ENCODE peak calls at places on chromosomes 1 and 21, in ten cellular contexts. One of them, this sample, is unnamed.
A peak's percentile ranks its signal among the peaks of the same experiment; 100 is the strongest.

GRCh38 chr1:29481031-29481430 is 244.7 kb downstream of the PTPRU start:
- DNase-seq in stimulated activated CD8-positive, alpha-beta memory T cell treated with anti-CD3 and anti-CD28 coated beads, Interleukin-12 subunit alpha, Interleukin-12 subunit beta, amount 100 ng/mL, for 1 hour: no peak
- DNase-seq in SHP77: no peak
- DNase-seq in activated effector memory CD4-positive, alpha-beta T cell treated with anti-CD3 and anti-CD28 coated beads, Interleukin-2, amount 50 U/mL, for 16 hours: peak; percentile 53
- DNase-seq in CD8-positive, alpha-beta T cell: no peak
- DNase-seq in dorsolateral prefrontal cortex: no peak
- DNase-seq in effector memory CD4-positive, alpha-beta T cell: no peak
- DNase-seq in activated naive CD8-positive, alpha-beta T cell treated with anti-CD3 and anti-CD28 coated beads, Interleukin-2, amount 50 U/mL, for 24 hours: no peak
- DNase-seq in endothelial cell: no peak
- DNase-seq in hepatic stellate cell: no peak
- DNase-seq in this sample: no peak

GRCh38 chr1:38115251-38115650 is 68.7 kb upstream of the POU3F1 start:
- DNase-seq in stimulated activated CD8-positive, alpha-beta memory T cell treated with anti-CD3 and anti-CD28 coated beads, Interleukin-12 subunit alpha, Interleukin-12 subunit beta, amount 100 ng/mL, for 1 hour: no peak
- DNase-seq in SHP77: no peak
- DNase-seq in activated effector memory CD4-positive, alpha-beta T cell treated with anti-CD3 and anti-CD28 coated beads, Interleukin-2, amount 50 U/mL, for 16 hours: no peak
- DNase-seq in CD8-positive, alpha-beta T cell: no peak
- DNase-seq in dorsolateral prefrontal cortex: no peak
- DNase-seq in effector memory CD4-positive, alpha-beta T cell: no peak
- DNase-seq in activated naive CD8-positive, alpha-beta T cell treated with anti-CD3 and anti-CD28 coated beads, Interleukin-2, amount 50 U/mL, for 24 hours: no peak
- DNase-seq in endothelial cell: no peak
- DNase-seq in hepatic stellate cell: no peak
- DNase-seq in this sample: no peak

GRCh38 chr1:154386643-154387352 is 18.3 kb upstream of the IL6R start:
- DNase-seq in stimulated activated CD8-positive, alpha-beta memory T cell treated with anti-CD3 and anti-CD28 coated beads, Interleukin-12 subunit alpha, Interleukin-12 subunit beta, amount 100 ng/mL, for 1 hour: peak; percentile 48
- DNase-seq in SHP77: no peak
- DNase-seq in activated effector memory CD4-positive, alpha-beta T cell treated with anti-CD3 and anti-CD28 coated beads, Interleukin-2, amount 50 U/mL, for 16 hours: peak; percentile 92
- DNase-seq in CD8-positive, alpha-beta T cell: peak; percentile 69
- DNase-seq in dorsolateral prefrontal cortex: no peak
- DNase-seq in effector memory CD4-positive, alpha-beta T cell: peak; percentile 77
- DNase-seq in activated naive CD8-positive, alpha-beta T cell treated with anti-CD3 and anti-CD28 coated beads, Interleukin-2, amount 50 U/mL, for 24 hours: peak; percentile 90
- DNase-seq in endothelial cell: no peak
- DNase-seq in hepatic stellate cell: no peak
- DNase-seq in this sample: no peak

GRCh38 chr1:23037081-23037740 is 17.9 kb downstream of the KDM1A start:
- DNase-seq in stimulated activated CD8-positive, alpha-beta memory T cell treated with anti-CD3 and anti-CD28 coated beads, Interleukin-12 subunit alpha, Interleukin-12 subunit beta, amount 100 ng/mL, for 1 hour: no peak
- DNase-seq in SHP77: no peak
- DNase-seq in activated effector memory CD4-positive, alpha-beta T cell treated with anti-CD3 and anti-CD28 coated beads, Interleukin-2, amount 50 U/mL, for 16 hours: no peak
- DNase-seq in CD8-positive, alpha-beta T cell: no peak
- DNase-seq in dorsolateral prefrontal cortex: no peak
- DNase-seq in effector memory CD4-positive, alpha-beta T cell: no peak
- DNase-seq in activated naive CD8-positive, alpha-beta T cell treated with anti-CD3 and anti-CD28 coated beads, Interleukin-2, amount 50 U/mL, for 24 hours: no peak
- DNase-seq in endothelial cell: no peak
- DNase-seq in hepatic stellate cell: no peak
- DNase-seq in this sample: no peak

GRCh38 chr1:183218981-183219621 is 33.0 kb downstream of the LAMC2 start:
- DNase-seq in stimulated activated CD8-positive, alpha-beta memory T cell treated with anti-CD3 and anti-CD28 coated beads, Interleukin-12 subunit alpha, Interleukin-12 subunit beta, amount 100 ng/mL, for 1 hour: peak; percentile 20
- DNase-seq in SHP77: peak; percentile 44
- DNase-seq in activated effector memory CD4-positive, alpha-beta T cell treated with anti-CD3 and anti-CD28 coated beads, Interleukin-2, amount 50 U/mL, for 16 hours: no peak
- DNase-seq in CD8-positive, alpha-beta T cell: peak; percentile 54
- DNase-seq in dorsolateral prefrontal cortex: no peak
- DNase-seq in effector memory CD4-positive, alpha-beta T cell: no peak
- DNase-seq in activated naive CD8-positive, alpha-beta T cell treated with anti-CD3 and anti-CD28 coated beads, Interleukin-2, amount 50 U/mL, for 24 hours: peak; percentile 12
- DNase-seq in endothelial cell: peak; percentile 40
- DNase-seq in hepatic stellate cell: no peak
- DNase-seq in this sample: no peak

GRCh38 chr1:107993920-107994319 is 28.9 kb upstream of the VAV3 start:
- DNase-seq in stimulated activated CD8-positive, alpha-beta memory T cell treated with anti-CD3 and anti-CD28 coated beads, Interleukin-12 subunit alpha, Interleukin-12 subunit beta, amount 100 ng/mL, for 1 hour: no peak
- DNase-seq in SHP77: no peak
- DNase-seq in activated effector memory CD4-positive, alpha-beta T cell treated with anti-CD3 and anti-CD28 coated beads, Interleukin-2, amount 50 U/mL, for 16 hours: no peak
- DNase-seq in CD8-positive, alpha-beta T cell: no peak
- DNase-seq in dorsolateral prefrontal cortex: no peak
- DNase-seq in effector memory CD4-positive, alpha-beta T cell: no peak
- DNase-seq in activated naive CD8-positive, alpha-beta T cell treated with anti-CD3 and anti-CD28 coated beads, Interleukin-2, amount 50 U/mL, for 24 hours: no peak
- DNase-seq in endothelial cell: no peak
- DNase-seq in hepatic stellate cell: no peak
- DNase-seq in this sample: peak; percentile 31

GRCh38 chr1:14970799-14971141 is 182.8 kb upstream of the TMEM51 start:
- DNase-seq in stimulated activated CD8-positive, alpha-beta memory T cell treated with anti-CD3 and anti-CD28 coated beads, Interleukin-12 subunit alpha, Interleukin-12 subunit beta, amount 100 ng/mL, for 1 hour: no peak
- DNase-seq in SHP77: no peak
- DNase-seq in activated effector memory CD4-positive, alpha-beta T cell treated with anti-CD3 and anti-CD28 coated beads, Interleukin-2, amount 50 U/mL, for 16 hours: no peak
- DNase-seq in CD8-positive, alpha-beta T cell: no peak
- DNase-seq in dorsolateral prefrontal cortex: no peak
- DNase-seq in effector memory CD4-positive, alpha-beta T cell: no peak
- DNase-seq in activated naive CD8-positive, alpha-beta T cell treated with anti-CD3 and anti-CD28 coated beads, Interleukin-2, amount 50 U/mL, for 24 hours: no peak
- DNase-seq in endothelial cell: no peak
- DNase-seq in hepatic stellate cell: no peak
- DNase-seq in this sample: no peak

GRCh38 chr1:162357681-162358266 is 18.9 kb downstream of the SPATA46 start:
- DNase-seq in stimulated activated CD8-positive, alpha-beta memory T cell treated with anti-CD3 and anti-CD28 coated beads, Interleukin-12 subunit alpha, Interleukin-12 subunit beta, amount 100 ng/mL, for 1 hour: no peak
- DNase-seq in SHP77: peak; percentile 64
- DNase-seq in activated effector memory CD4-positive, alpha-beta T cell treated with anti-CD3 and anti-CD28 coated beads, Interleukin-2, amount 50 U/mL, for 16 hours: no peak
- DNase-seq in CD8-positive, alpha-beta T cell: no peak
- DNase-seq in dorsolateral prefrontal cortex: no peak
- DNase-seq in effector memory CD4-positive, alpha-beta T cell: no peak
- DNase-seq in activated naive CD8-positive, alpha-beta T cell treated with anti-CD3 and anti-CD28 coated beads, Interleukin-2, amount 50 U/mL, for 24 hours: no peak
- DNase-seq in endothelial cell: peak; percentile 15
- DNase-seq in hepatic stellate cell: peak; percentile 47
- DNase-seq in this sample: no peak

GRCh38 chr1:88683516-88683847 is 591 bp upstream of the PKN2 start:
- DNase-seq in stimulated activated CD8-positive, alpha-beta memory T cell treated with anti-CD3 and anti-CD28 coated beads, Interleukin-12 subunit alpha, Interleukin-12 subunit beta, amount 100 ng/mL, for 1 hour: peak; percentile 27
- DNase-seq in SHP77: peak; percentile 53
- DNase-seq in activated effector memory CD4-positive, alpha-beta T cell treated with anti-CD3 and anti-CD28 coated beads, Interleukin-2, amount 50 U/mL, for 16 hours: peak; percentile 81
- DNase-seq in CD8-positive, alpha-beta T cell: peak; percentile 58
- DNase-seq in dorsolateral prefrontal cortex: peak; percentile 42
- DNase-seq in effector memory CD4-positive, alpha-beta T cell: no peak
- DNase-seq in activated naive CD8-positive, alpha-beta T cell treated with anti-CD3 and anti-CD28 coated beads, Interleukin-2, amount 50 U/mL, for 24 hours: peak; percentile 58
- DNase-seq in endothelial cell: peak; percentile 35
- DNase-seq in hepatic stellate cell: no peak
- DNase-seq in this sample: peak; percentile 25

GRCh38 chr1:19274636-19275035 is 13.9 kb downstream of the AKR7A3 start:
- DNase-seq in stimulated activated CD8-positive, alpha-beta memory T cell treated with anti-CD3 and anti-CD28 coated beads, Interleukin-12 subunit alpha, Interleukin-12 subunit beta, amount 100 ng/mL, for 1 hour: no peak
- DNase-seq in SHP77: no peak
- DNase-seq in activated effector memory CD4-positive, alpha-beta T cell treated with anti-CD3 and anti-CD28 coated beads, Interleukin-2, amount 50 U/mL, for 16 hours: no peak
- DNase-seq in CD8-positive, alpha-beta T cell: no peak
- DNase-seq in dorsolateral prefrontal cortex: no peak
- DNase-seq in effector memory CD4-positive, alpha-beta T cell: no peak
- DNase-seq in activated naive CD8-positive, alpha-beta T cell treated with anti-CD3 and anti-CD28 coated beads, Interleukin-2, amount 50 U/mL, for 24 hours: no peak
- DNase-seq in endothelial cell: no peak
- DNase-seq in hepatic stellate cell: no peak
- DNase-seq in this sample: no peak

GRCh38 chr1:76949503-76949902 is 82.2 kb downstream of the ST6GALNAC5 start:
- DNase-seq in stimulated activated CD8-positive, alpha-beta memory T cell treated with anti-CD3 and anti-CD28 coated beads, Interleukin-12 subunit alpha, Interleukin-12 subunit beta, amount 100 ng/mL, for 1 hour: no peak
- DNase-seq in SHP77: no peak
- DNase-seq in activated effector memory CD4-positive, alpha-beta T cell treated with anti-CD3 and anti-CD28 coated beads, Interleukin-2, amount 50 U/mL, for 16 hours: no peak
- DNase-seq in CD8-positive, alpha-beta T cell: no peak
- DNase-seq in dorsolateral prefrontal cortex: no peak
- DNase-seq in effector memory CD4-positive, alpha-beta T cell: no peak
- DNase-seq in activated naive CD8-positive, alpha-beta T cell treated with anti-CD3 and anti-CD28 coated beads, Interleukin-2, amount 50 U/mL, for 24 hours: no peak
- DNase-seq in endothelial cell: no peak
- DNase-seq in hepatic stellate cell: no peak
- DNase-seq in this sample: no peak

GRCh38 chr1:221563476-221563921 is 178.4 kb downstream of the DUSP10 start:
- DNase-seq in stimulated activated CD8-positive, alpha-beta memory T cell treated with anti-CD3 and anti-CD28 coated beads, Interleukin-12 subunit alpha, Interleukin-12 subunit beta, amount 100 ng/mL, for 1 hour: no peak
- DNase-seq in SHP77: no peak
- DNase-seq in activated effector memory CD4-positive, alpha-beta T cell treated with anti-CD3 and anti-CD28 coated beads, Interleukin-2, amount 50 U/mL, for 16 hours: no peak
- DNase-seq in CD8-positive, alpha-beta T cell: no peak
- DNase-seq in dorsolateral prefrontal cortex: no peak
- DNase-seq in effector memory CD4-positive, alpha-beta T cell: no peak
- DNase-seq in activated naive CD8-positive, alpha-beta T cell treated with anti-CD3 and anti-CD28 coated beads, Interleukin-2, amount 50 U/mL, for 24 hours: no peak
- DNase-seq in endothelial cell: no peak
- DNase-seq in hepatic stellate cell: no peak
- DNase-seq in this sample: no peak

GRCh38 chr1:89826594-89826993 is 5.8 kb downstream of the LRRC8D start:
- DNase-seq in stimulated activated CD8-positive, alpha-beta memory T cell treated with anti-CD3 and anti-CD28 coated beads, Interleukin-12 subunit alpha, Interleukin-12 subunit beta, amount 100 ng/mL, for 1 hour: no peak
- DNase-seq in SHP77: no peak
- DNase-seq in activated effector memory CD4-positive, alpha-beta T cell treated with anti-CD3 and anti-CD28 coated beads, Interleukin-2, amount 50 U/mL, for 16 hours: no peak
- DNase-seq in CD8-positive, alpha-beta T cell: no peak
- DNase-seq in dorsolateral prefrontal cortex: no peak
- DNase-seq in effector memory CD4-positive, alpha-beta T cell: no peak
- DNase-seq in activated naive CD8-positive, alpha-beta T cell treated with anti-CD3 and anti-CD28 coated beads, Interleukin-2, amount 50 U/mL, for 24 hours: no peak
- DNase-seq in endothelial cell: no peak
- DNase-seq in hepatic stellate cell: no peak
- DNase-seq in this sample: no peak

GRCh38 chr1:77900687-77901293 is 12.4 kb downstream of the NEXN start:
- DNase-seq in stimulated activated CD8-positive, alpha-beta memory T cell treated with anti-CD3 and anti-CD28 coated beads, Interleukin-12 subunit alpha, Interleukin-12 subunit beta, amount 100 ng/mL, for 1 hour: no peak
- DNase-seq in SHP77: peak; percentile 44
- DNase-seq in activated effector memory CD4-positive, alpha-beta T cell treated with anti-CD3 and anti-CD28 coated beads, Interleukin-2, amount 50 U/mL, for 16 hours: no peak
- DNase-seq in CD8-positive, alpha-beta T cell: no peak
- DNase-seq in dorsolateral prefrontal cortex: no peak
- DNase-seq in effector memory CD4-positive, alpha-beta T cell: no peak
- DNase-seq in activated naive CD8-positive, alpha-beta T cell treated with anti-CD3 and anti-CD28 coated beads, Interleukin-2, amount 50 U/mL, for 24 hours: peak; percentile 15
- DNase-seq in endothelial cell: peak; percentile 15
- DNase-seq in hepatic stellate cell: peak; percentile 12
- DNase-seq in this sample: peak; percentile 45

GRCh38 chr21:45517249-45518065 is 24.8 kb downstream of the SLC19A1 start:
- DNase-seq in stimulated activated CD8-positive, alpha-beta memory T cell treated with anti-CD3 and anti-CD28 coated beads, Interleukin-12 subunit alpha, Interleukin-12 subunit beta, amount 100 ng/mL, for 1 hour: no peak
- DNase-seq in SHP77: no peak
- DNase-seq in activated effector memory CD4-positive, alpha-beta T cell treated with anti-CD3 and anti-CD28 coated beads, Interleukin-2, amount 50 U/mL, for 16 hours: no peak
- DNase-seq in CD8-positive, alpha-beta T cell: no peak
- DNase-seq in dorsolateral prefrontal cortex: no peak
- DNase-seq in effector memory CD4-positive, alpha-beta T cell: no peak
- DNase-seq in activated naive CD8-positive, alpha-beta T cell treated with anti-CD3 and anti-CD28 coated beads, Interleukin-2, amount 50 U/mL, for 24 hours: no peak
- DNase-seq in endothelial cell: no peak
- DNase-seq in hepatic stellate cell: no peak
- DNase-seq in this sample: no peak

GRCh38 chr1:4062560-4062959 is 162.5 kb upstream of the C1orf174 start:
- DNase-seq in stimulated activated CD8-positive, alpha-beta memory T cell treated with anti-CD3 and anti-CD28 coated beads, Interleukin-12 subunit alpha, Interleukin-12 subunit beta, amount 100 ng/mL, for 1 hour: no peak
- DNase-seq in SHP77: no peak
- DNase-seq in activated effector memory CD4-positive, alpha-beta T cell treated with anti-CD3 and anti-CD28 coated beads, Interleukin-2, amount 50 U/mL, for 16 hours: no peak
- DNase-seq in CD8-positive, alpha-beta T cell: no peak
- DNase-seq in dorsolateral prefrontal cortex: no peak
- DNase-seq in effector memory CD4-positive, alpha-beta T cell: no peak
- DNase-seq in activated naive CD8-positive, alpha-beta T cell treated with anti-CD3 and anti-CD28 coated beads, Interleukin-2, amount 50 U/mL, for 24 hours: no peak
- DNase-seq in endothelial cell: no peak
- DNase-seq in hepatic stellate cell: no peak
- DNase-seq in this sample: no peak

GRCh38 chr1:223609066-223609465 is 56.4 kb downstream of the CAPN8 start:
- DNase-seq in stimulated activated CD8-positive, alpha-beta memory T cell treated with anti-CD3 and anti-CD28 coated beads, Interleukin-12 subunit alpha, Interleukin-12 subunit beta, amount 100 ng/mL, for 1 hour: no peak
- DNase-seq in SHP77: no peak
- DNase-seq in activated effector memory CD4-positive, alpha-beta T cell treated with anti-CD3 and anti-CD28 coated beads, Interleukin-2, amount 50 U/mL, for 16 hours: no peak
- DNase-seq in CD8-positive, alpha-beta T cell: no peak
- DNase-seq in dorsolateral prefrontal cortex: no peak
- DNase-seq in effector memory CD4-positive, alpha-beta T cell: no peak
- DNase-seq in activated naive CD8-positive, alpha-beta T cell treated with anti-CD3 and anti-CD28 coated beads, Interleukin-2, amount 50 U/mL, for 24 hours: no peak
- DNase-seq in endothelial cell: no peak
- DNase-seq in hepatic stellate cell: no peak
- DNase-seq in this sample: no peak

GRCh38 chr1:154351363-154352068 is 26.2 kb downstream of the ATP8B2 start:
- DNase-seq in stimulated activated CD8-positive, alpha-beta memory T cell treated with anti-CD3 and anti-CD28 coated beads, Interleukin-12 subunit alpha, Interleukin-12 subunit beta, amount 100 ng/mL, for 1 hour: no peak
- DNase-seq in SHP77: peak; percentile 78
- DNase-seq in activated effector memory CD4-positive, alpha-beta T cell treated with anti-CD3 and anti-CD28 coated beads, Interleukin-2, amount 50 U/mL, for 16 hours: no peak
- DNase-seq in CD8-positive, alpha-beta T cell: no peak
- DNase-seq in dorsolateral prefrontal cortex: no peak
- DNase-seq in effector memory CD4-positive, alpha-beta T cell: no peak
- DNase-seq in activated naive CD8-positive, alpha-beta T cell treated with anti-CD3 and anti-CD28 coated beads, Interleukin-2, amount 50 U/mL, for 24 hours: no peak
- DNase-seq in endothelial cell: no peak
- DNase-seq in hepatic stellate cell: peak; percentile 2
- DNase-seq in this sample: no peak

GRCh38 chr1:184947497-184948256 is 26.6 kb downstream of the NIBAN1 start:
- DNase-seq in stimulated activated CD8-positive, alpha-beta memory T cell treated with anti-CD3 and anti-CD28 coated beads, Interleukin-12 subunit alpha, Interleukin-12 subunit beta, amount 100 ng/mL, for 1 hour: no peak
- DNase-seq in SHP77: no peak
- DNase-seq in activated effector memory CD4-positive, alpha-beta T cell treated with anti-CD3 and anti-CD28 coated beads, Interleukin-2, amount 50 U/mL, for 16 hours: no peak
- DNase-seq in CD8-positive, alpha-beta T cell: no peak
- DNase-seq in dorsolateral prefrontal cortex: no peak
- DNase-seq in effector memory CD4-positive, alpha-beta T cell: no peak
- DNase-seq in activated naive CD8-positive, alpha-beta T cell treated with anti-CD3 and anti-CD28 coated beads, Interleukin-2, amount 50 U/mL, for 24 hours: no peak
- DNase-seq in endothelial cell: no peak
- DNase-seq in hepatic stellate cell: no peak
- DNase-seq in this sample: no peak

GRCh38 chr1:163730366-163730765 is 408.6 kb downstream of the NUF2 start:
- DNase-seq in stimulated activated CD8-positive, alpha-beta memory T cell treated with anti-CD3 and anti-CD28 coated beads, Interleukin-12 subunit alpha, Interleukin-12 subunit beta, amount 100 ng/mL, for 1 hour: no peak
- DNase-seq in SHP77: no peak
- DNase-seq in activated effector memory CD4-positive, alpha-beta T cell treated with anti-CD3 and anti-CD28 coated beads, Interleukin-2, amount 50 U/mL, for 16 hours: no peak
- DNase-seq in CD8-positive, alpha-beta T cell: no peak
- DNase-seq in dorsolateral prefrontal cortex: no peak
- DNase-seq in effector memory CD4-positive, alpha-beta T cell: no peak
- DNase-seq in activated naive CD8-positive, alpha-beta T cell treated with anti-CD3 and anti-CD28 coated beads, Interleukin-2, amount 50 U/mL, for 24 hours: no peak
- DNase-seq in endothelial cell: no peak
- DNase-seq in hepatic stellate cell: no peak
- DNase-seq in this sample: no peak

GRCh38 chr1:28926629-28927441 is 12.5 kb downstream of the EPB41 start:
- DNase-seq in stimulated activated CD8-positive, alpha-beta memory T cell treated with anti-CD3 and anti-CD28 coated beads, Interleukin-12 subunit alpha, Interleukin-12 subunit beta, amount 100 ng/mL, for 1 hour: no peak
- DNase-seq in SHP77: peak; percentile 26
- DNase-seq in activated effector memory CD4-positive, alpha-beta T cell treated with anti-CD3 and anti-CD28 coated beads, Interleukin-2, amount 50 U/mL, for 16 hours: no peak
- DNase-seq in CD8-positive, alpha-beta T cell: peak; percentile 39
- DNase-seq in dorsolateral prefrontal cortex: no peak
- DNase-seq in effector memory CD4-positive, alpha-beta T cell: peak; percentile 21
- DNase-seq in activated naive CD8-positive, alpha-beta T cell treated with anti-CD3 and anti-CD28 coated beads, Interleukin-2, amount 50 U/mL, for 24 hours: no peak
- DNase-seq in endothelial cell: no peak
- DNase-seq in hepatic stellate cell: no peak
- DNase-seq in this sample: no peak

GRCh38 chr1:154295408-154296235 is 23.2 kb downstream of the HAX1 start:
- DNase-seq in stimulated activated CD8-positive, alpha-beta memory T cell treated with anti-CD3 and anti-CD28 coated beads, Interleukin-12 subunit alpha, Interleukin-12 subunit beta, amount 100 ng/mL, for 1 hour: no peak
- DNase-seq in SHP77: no peak
- DNase-seq in activated effector memory CD4-positive, alpha-beta T cell treated with anti-CD3 and anti-CD28 coated beads, Interleukin-2, amount 50 U/mL, for 16 hours: no peak
- DNase-seq in CD8-positive, alpha-beta T cell: no peak
- DNase-seq in dorsolateral prefrontal cortex: no peak
- DNase-seq in effector memory CD4-positive, alpha-beta T cell: no peak
- DNase-seq in activated naive CD8-positive, alpha-beta T cell treated with anti-CD3 and anti-CD28 coated beads, Interleukin-2, amount 50 U/mL, for 24 hours: no peak
- DNase-seq in endothelial cell: no peak
- DNase-seq in hepatic stellate cell: no peak
- DNase-seq in this sample: no peak

GRCh38 chr1:99963041-99963795 is 6.6 kb upstream of the SLC35A3 start:
- DNase-seq in stimulated activated CD8-positive, alpha-beta memory T cell treated with anti-CD3 and anti-CD28 coated beads, Interleukin-12 subunit alpha, Interleukin-12 subunit beta, amount 100 ng/mL, for 1 hour: no peak
- DNase-seq in SHP77: no peak
- DNase-seq in activated effector memory CD4-positive, alpha-beta T cell treated with anti-CD3 and anti-CD28 coated beads, Interleukin-2, amount 50 U/mL, for 16 hours: no peak
- DNase-seq in CD8-positive, alpha-beta T cell: no peak
- DNase-seq in dorsolateral prefrontal cortex: no peak
- DNase-seq in effector memory CD4-positive, alpha-beta T cell: no peak
- DNase-seq in activated naive CD8-positive, alpha-beta T cell treated with anti-CD3 and anti-CD28 coated beads, Interleukin-2, amount 50 U/mL, for 24 hours: no peak
- DNase-seq in endothelial cell: no peak
- DNase-seq in hepatic stellate cell: peak; percentile 36
- DNase-seq in this sample: no peak

GRCh38 chr1:156858959-156859522 is at the start of gene INSRR:
- DNase-seq in stimulated activated CD8-positive, alpha-beta memory T cell treated with anti-CD3 and anti-CD28 coated beads, Interleukin-12 subunit alpha, Interleukin-12 subunit beta, amount 100 ng/mL, for 1 hour: no peak
- DNase-seq in SHP77: no peak
- DNase-seq in activated effector memory CD4-positive, alpha-beta T cell treated with anti-CD3 and anti-CD28 coated beads, Interleukin-2, amount 50 U/mL, for 16 hours: no peak
- DNase-seq in CD8-positive, alpha-beta T cell: no peak
- DNase-seq in dorsolateral prefrontal cortex: no peak
- DNase-seq in effector memory CD4-positive, alpha-beta T cell: no peak
- DNase-seq in activated naive CD8-positive, alpha-beta T cell treated with anti-CD3 and anti-CD28 coated beads, Interleukin-2, amount 50 U/mL, for 24 hours: no peak
- DNase-seq in endothelial cell: no peak
- DNase-seq in hepatic stellate cell: peak; percentile 58
- DNase-seq in this sample: no peak

GRCh38 chr1:47629201-47629600 is 191.4 kb downstream of the FOXD2 start:
- DNase-seq in stimulated activated CD8-positive, alpha-beta memory T cell treated with anti-CD3 and anti-CD28 coated beads, Interleukin-12 subunit alpha, Interleukin-12 subunit beta, amount 100 ng/mL, for 1 hour: no peak
- DNase-seq in SHP77: no peak
- DNase-seq in activated effector memory CD4-positive, alpha-beta T cell treated with anti-CD3 and anti-CD28 coated beads, Interleukin-2, amount 50 U/mL, for 16 hours: no peak
- DNase-seq in CD8-positive, alpha-beta T cell: no peak
- DNase-seq in dorsolateral prefrontal cortex: no peak
- DNase-seq in effector memory CD4-positive, alpha-beta T cell: no peak
- DNase-seq in activated naive CD8-positive, alpha-beta T cell treated with anti-CD3 and anti-CD28 coated beads, Interleukin-2, amount 50 U/mL, for 24 hours: no peak
- DNase-seq in endothelial cell: no peak
- DNase-seq in hepatic stellate cell: no peak
- DNase-seq in this sample: no peak

GRCh38 chr21:35338281-35338680 is 289.2 kb upstream of the RUNX1 start:
- DNase-seq in stimulated activated CD8-positive, alpha-beta memory T cell treated with anti-CD3 and anti-CD28 coated beads, Interleukin-12 subunit alpha, Interleukin-12 subunit beta, amount 100 ng/mL, for 1 hour: no peak
- DNase-seq in SHP77: no peak
- DNase-seq in activated effector memory CD4-positive, alpha-beta T cell treated with anti-CD3 and anti-CD28 coated beads, Interleukin-2, amount 50 U/mL, for 16 hours: no peak
- DNase-seq in CD8-positive, alpha-beta T cell: no peak
- DNase-seq in dorsolateral prefrontal cortex: no peak
- DNase-seq in effector memory CD4-positive, alpha-beta T cell: no peak
- DNase-seq in activated naive CD8-positive, alpha-beta T cell treated with anti-CD3 and anti-CD28 coated beads, Interleukin-2, amount 50 U/mL, for 24 hours: no peak
- DNase-seq in endothelial cell: no peak
- DNase-seq in hepatic stellate cell: no peak
- DNase-seq in this sample: no peak

GRCh38 chr1:198259336-198260109 is 102.7 kb downstream of the NEK7 start:
- DNase-seq in stimulated activated CD8-positive, alpha-beta memory T cell treated with anti-CD3 and anti-CD28 coated beads, Interleukin-12 subunit alpha, Interleukin-12 subunit beta, amount 100 ng/mL, for 1 hour: no peak
- DNase-seq in SHP77: no peak
- DNase-seq in activated effector memory CD4-positive, alpha-beta T cell treated with anti-CD3 and anti-CD28 coated beads, Interleukin-2, amount 50 U/mL, for 16 hours: no peak
- DNase-seq in CD8-positive, alpha-beta T cell: no peak
- DNase-seq in dorsolateral prefrontal cortex: no peak
- DNase-seq in effector memory CD4-positive, alpha-beta T cell: no peak
- DNase-seq in activated naive CD8-positive, alpha-beta T cell treated with anti-CD3 and anti-CD28 coated beads, Interleukin-2, amount 50 U/mL, for 24 hours: no peak
- DNase-seq in endothelial cell: no peak
- DNase-seq in hepatic stellate cell: no peak
- DNase-seq in this sample: no peak

GRCh38 chr1:155220566-155220965 is 12.1 kb downstream of the MTX1 start:
- DNase-seq in stimulated activated CD8-positive, alpha-beta memory T cell treated with anti-CD3 and anti-CD28 coated beads, Interleukin-12 subunit alpha, Interleukin-12 subunit beta, amount 100 ng/mL, for 1 hour: no peak
- DNase-seq in SHP77: no peak
- DNase-seq in activated effector memory CD4-positive, alpha-beta T cell treated with anti-CD3 and anti-CD28 coated beads, Interleukin-2, amount 50 U/mL, for 16 hours: no peak
- DNase-seq in CD8-positive, alpha-beta T cell: no peak
- DNase-seq in dorsolateral prefrontal cortex: no peak
- DNase-seq in effector memory CD4-positive, alpha-beta T cell: no peak
- DNase-seq in activated naive CD8-positive, alpha-beta T cell treated with anti-CD3 and anti-CD28 coated beads, Interleukin-2, amount 50 U/mL, for 24 hours: no peak
- DNase-seq in endothelial cell: no peak
- DNase-seq in hepatic stellate cell: no peak
- DNase-seq in this sample: no peak

This sample was measured in head of caudate nucleus.